ENCODE peak calls at places on chromosomes 3 and 15, in seven cellular contexts. T is GM06990, U is neural progenitor cell, R is GM23338, H is HCT116, D is trophoblast cell, Q is fibroblast of lung. Z is an unnamed sample.

GRCh38 chr3:31634485-31634884 is 101.8 kb downstream of the STT3B start:
- DNase-seq in U (no peak), Q (no peak), R (no peak), H (no peak), D (peak), T (no peak), Z (peak)

GRCh38 chr3:43298292-43298691 is 12.0 kb downstream of the SNRK start:
- DNase-seq in U (no peak), D (no peak), R (no peak), H (no peak), Q (no peak), T (no peak), Z (no peak)

GRCh38 chr3:8757551-8758518 is 11.6 kb downstream of the OXTR start:
- DNase-seq in R (no peak), Q (peak), T (no peak), U (no peak), H (no peak), D (peak), Z (peak)

GRCh38 chr3:42739401-42740158 is 33.5 kb downstream of the CCDC13 start:
- DNase-seq in D (no peak), R (no peak), H (no peak), U (no peak), Q (no peak), T (no peak), Z (no peak)

GRCh38 chr3:176514297-176514696 is 683.0 kb downstream of the TBL1XR1 start:
- DNase-seq in R (peak), U (peak), D (peak), Q (peak), H (peak), T (no peak), Z (peak)

GRCh38 chr3:118842147-118842863 is 192.3 kb downstream of the IGSF11 start:
- DNase-seq in D (no peak), Q (peak), H (peak), R (peak), T (no peak), U (peak), Z (no peak)

GRCh38 chr15:34336333-34336732 is 1.2 kb downstream of the SLC12A6 start:
- DNase-seq in R (no peak), U (no peak), H (no peak), Q (no peak), T (peak), D (no peak), Z (no peak)

GRCh38 chr3:127497166-127497565 is 93.4 kb downstream of the TPRA1 start:
- DNase-seq in D (no peak), Q (no peak), H (no peak), R (no peak), U (no peak), T (no peak), Z (no peak)

GRCh38 chr3:106745344-106746168 is 631.7 kb upstream of the CCDC54 start:
- DNase-seq in R (no peak), T (no peak), Q (no peak), U (no peak), H (no peak), D (peak), Z (peak)

GRCh38 chr15:38149315-38149714 is 103.3 kb upstream of the SPRED1 start:
- DNase-seq in H (no peak), U (no peak), R (no peak), D (no peak), Q (no peak), T (no peak), Z (no peak)

GRCh38 chr3:42638339-42638842 is 15.1 kb upstream of the ZBTB47 start:
- DNase-seq in U (no peak), Q (no peak), R (no peak), T (no peak), D (no peak), H (no peak), Z (no peak)

GRCh38 chr15:66401130-66402021 is 14.7 kb downstream of the MAP2K1 start:
- DNase-seq in U (peak), H (no peak), R (peak), D (no peak), T (peak), Q (no peak), Z (no peak)

GRCh38 chr15:38176155-38176554 is 76.5 kb upstream of the SPRED1 start:
- DNase-seq in U (no peak), T (peak), H (no peak), Q (peak), R (no peak), D (peak), Z (peak)

GRCh38 chr3:132290833-132291232 is 26.4 kb upstream of the ACP3 start:
- DNase-seq in Q (peak), H (no peak), R (no peak), D (peak), T (no peak), U (no peak), Z (peak)

GRCh38 chr3:122800838-122801237 is 6.0 kb downstream of the SLC49A4 start:
- DNase-seq in D (no peak), T (no peak), H (no peak), U (no peak), R (no peak), Q (no peak), Z (no peak)

GRCh38 chr3:18424213-18424861 is 802 bp downstream of the SATB1 start:
- DNase-seq in Q (no peak), D (no peak), U (peak), H (no peak), T (no peak), R (peak), Z (no peak)

GRCh38 chr15:90362936-90363212 is 10.8 kb downstream of the ZNF774 start:
- DNase-seq in H (no peak), T (no peak), U (no peak), Q (peak), D (no peak), R (no peak), Z (peak)

GRCh38 chr3:71978150-71978721 is 193.3 kb upstream of the PROK2 start:
- DNase-seq in Q (no peak), T (peak), U (no peak), H (no peak), R (no peak), D (no peak), Z (no peak)

GRCh38 chr3:157263027-157263426 is 103.1 kb upstream of the CCNL1 start:
- DNase-seq in R (no peak), Q (no peak), T (no peak), U (no peak), H (no peak), D (no peak), Z (peak)

GRCh38 chr3:101824691-101825090 is 24.6 kb upstream of the NFKBIZ start:
- DNase-seq in H (no peak), U (no peak), Q (peak), D (no peak), T (no peak), R (no peak), Z (peak)

DNA sequence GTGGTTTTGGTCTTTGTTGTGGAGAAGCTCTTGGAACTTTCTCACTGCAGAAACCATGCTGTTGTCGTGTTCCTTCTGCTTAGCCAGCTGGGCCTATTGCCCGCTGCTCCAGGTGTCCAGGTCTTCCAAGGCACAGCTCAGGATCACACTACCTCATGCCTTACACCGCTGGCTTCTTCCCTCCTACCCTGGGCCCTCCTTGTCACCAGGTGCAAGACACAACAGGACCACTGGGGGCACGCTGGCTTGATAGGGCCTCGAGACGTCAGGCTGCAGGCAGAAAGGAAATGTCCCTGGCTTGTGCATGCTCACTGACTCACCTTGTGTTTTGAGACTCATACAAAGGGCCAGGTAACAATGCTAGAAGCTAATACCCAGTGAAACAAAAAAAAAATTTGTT is 32.3 kb downstream of the PAQR9 start:
- DNase-seq in H (no peak), T (no peak), Q (no peak), U (no peak), R (peak), D (peak), Z (no peak)
- H3K4me3 ChIP-seq in H (no peak), T (no peak), Q (no peak), U (no peak), R (no peak), D (no peak), Z (no peak)

DNA sequence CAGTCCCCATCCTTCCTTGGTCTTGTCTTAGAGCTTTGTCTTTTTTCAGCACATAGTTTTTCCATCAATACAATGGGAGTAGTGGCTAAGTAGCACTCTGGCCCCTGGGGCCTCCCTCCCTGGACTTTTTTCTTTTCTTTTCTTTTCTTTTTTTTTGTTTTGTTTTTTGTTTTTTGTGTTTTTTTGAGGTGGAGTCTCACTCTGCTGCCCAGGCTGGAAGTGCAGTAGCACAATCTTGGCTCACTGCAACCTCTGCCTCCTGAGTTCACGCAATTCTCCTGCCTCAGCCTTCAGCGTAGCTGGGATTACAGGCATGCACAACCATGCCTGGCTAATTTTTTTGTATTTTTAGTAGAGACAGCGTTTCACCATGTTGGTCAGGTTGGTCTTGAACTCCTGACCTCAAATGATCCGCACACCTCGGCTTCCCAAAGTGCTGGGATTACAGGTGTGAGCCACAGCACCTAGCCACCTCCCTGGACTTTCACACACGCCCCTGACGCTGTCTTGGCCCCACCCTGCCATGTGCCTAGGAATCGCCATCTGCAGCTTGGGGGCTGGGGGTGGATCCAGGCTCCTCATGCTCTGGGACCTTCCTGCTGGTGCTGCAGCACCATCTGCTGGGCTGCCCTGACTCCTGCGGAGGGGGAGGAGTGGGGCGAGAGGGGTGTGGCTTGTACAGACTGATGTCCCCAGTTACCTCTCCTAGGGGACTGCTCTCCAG is 2.8 kb downstream of the C15orf39 start:
- DNase-seq in R (peak), Q (peak), H (peak), D (peak), U (peak), T (peak), Z (peak)
- H3K4me3 ChIP-seq in R (peak), Q (no peak), H (peak), D (no peak), U (no peak), T (peak), Z (no peak)

DNA sequence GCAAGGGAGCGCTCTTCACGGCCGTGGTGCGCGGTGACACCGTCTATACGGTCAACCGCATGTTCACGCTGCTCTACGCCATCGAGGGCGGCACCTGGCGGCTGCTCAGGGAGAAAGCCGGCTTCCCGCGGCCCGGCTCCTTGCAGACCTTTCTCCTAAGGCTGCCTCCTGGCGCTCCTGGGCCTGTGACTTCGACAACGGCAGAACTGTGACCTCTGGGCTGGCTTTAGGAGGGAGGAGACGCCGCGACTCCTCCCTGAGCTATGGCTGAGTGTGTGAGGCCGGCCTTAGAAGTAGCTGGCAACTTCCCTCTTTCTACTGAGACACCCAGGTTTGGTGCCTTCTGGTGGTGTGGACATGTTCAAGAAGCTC is 1.4 kb downstream of the KBTBD13 start:
- DNase-seq in T (peak), D (peak), U (peak), H (peak), Q (no peak), R (peak), Z (peak)
- H3K4me3 ChIP-seq in T (no peak), D (no peak), U (no peak), H (no peak), Q (no peak), R (no peak), Z (no peak)

DNA sequence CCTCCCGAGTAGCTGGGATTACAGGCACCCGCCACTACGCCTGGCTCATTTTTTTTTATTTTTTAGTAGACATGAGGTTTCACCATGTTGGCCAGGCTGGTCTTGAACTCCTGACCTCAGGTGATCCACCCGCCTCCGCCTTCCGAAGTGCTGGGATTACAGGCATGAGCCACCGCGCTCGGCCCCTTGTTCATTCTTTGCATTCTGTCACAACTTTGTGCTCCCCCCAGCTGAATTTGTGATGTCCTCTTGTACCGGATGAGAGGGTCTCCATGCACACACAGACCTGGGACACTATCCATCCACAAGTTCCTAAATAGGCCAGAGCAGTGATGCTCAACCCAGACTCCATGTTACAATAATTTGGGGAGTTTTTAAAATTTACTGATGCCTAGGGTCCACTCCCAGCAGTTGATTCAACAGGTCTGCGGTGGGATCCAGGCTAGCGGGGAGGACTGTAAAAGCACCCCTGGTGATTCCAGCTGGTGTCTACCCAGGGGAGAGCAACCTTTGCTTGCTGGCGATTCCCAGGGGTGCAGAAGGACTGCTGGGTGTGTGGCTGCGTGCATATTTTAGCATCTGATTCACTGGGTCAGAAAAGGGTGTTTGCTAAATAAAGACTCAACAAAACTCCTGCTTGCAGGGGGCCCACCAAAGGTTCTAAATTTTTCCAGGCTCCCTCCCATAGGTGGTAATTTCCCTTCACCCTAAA is 995 bp downstream of the RASSF1 start:
- DNase-seq in Q (peak), D (no peak), R (no peak), T (no peak), H (no peak), U (no peak), Z (peak)
- H3K4me3 ChIP-seq in Q (peak), D (no peak), R (peak), T (peak), H (peak), U (no peak), Z (peak)

GRCh38 chr15:60917469-60918130 is 311.5 kb downstream of the RORA start:
- DNase-seq in Q (peak), H (no peak), T (no peak), R (no peak), U (no peak), D (no peak), Z (peak)
- H3K4me3 ChIP-seq in Q (peak), H (no peak), T (no peak), R (no peak), U (no peak), D (no peak), Z (no peak)

DNA sequence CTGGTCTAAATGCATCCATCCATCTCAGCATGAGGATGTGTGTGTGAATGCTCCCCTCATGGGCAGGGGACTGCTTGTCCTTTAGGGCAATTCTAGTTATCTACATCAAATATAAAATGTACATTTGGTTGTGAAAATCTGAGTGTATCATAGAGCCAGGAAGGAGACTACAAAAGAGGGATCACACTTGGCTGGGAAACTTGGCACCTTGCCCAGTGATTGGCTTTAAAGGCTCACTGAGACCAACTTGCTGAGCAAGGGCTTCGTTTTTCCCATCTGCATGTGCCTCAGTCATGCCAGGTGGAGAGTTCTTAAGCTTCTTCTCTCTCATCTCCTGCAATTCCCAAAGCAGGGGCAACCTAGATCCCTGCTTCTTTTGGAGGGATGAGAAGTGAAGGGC is 5.2 kb downstream of the CAPN3 start:
- DNase-seq in D (no peak), Q (no peak), T (no peak), H (no peak), U (no peak), R (no peak), Z (no peak)
- H3K4me3 ChIP-seq in D (no peak), Q (no peak), T (no peak), H (no peak), U (no peak), R (no peak), Z (no peak)

DNA sequence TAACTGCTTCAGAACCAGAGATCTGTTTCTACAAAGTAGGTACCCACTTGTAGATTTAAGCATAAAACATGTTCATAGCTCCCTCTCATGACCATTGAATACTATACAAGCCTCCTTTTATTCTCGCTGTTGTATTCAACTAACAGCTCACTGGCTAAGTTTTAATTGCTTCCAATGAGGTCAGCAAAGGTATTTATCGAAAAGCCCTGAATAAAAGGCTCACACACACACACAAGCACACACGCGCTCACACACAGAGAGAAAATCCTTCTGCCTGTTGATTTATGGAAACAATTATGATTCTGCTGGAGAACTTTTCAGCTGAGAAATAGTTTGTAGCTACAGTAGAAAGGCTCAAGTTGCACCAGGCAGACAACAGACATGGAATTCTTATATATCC is at the start of gene FGF7:
- DNase-seq in Q (peak), T (no peak), D (no peak), H (no peak), R (peak), U (peak), Z (peak)
- H3K4me3 ChIP-seq in Q (peak), T (no peak), D (no peak), H (no peak), R (no peak), U (no peak), Z (no peak)

Z was measured in cardiac fibroblast.